ENCODE peak calls at places on chromosomes 1 and 21, in ten cellular contexts. One of them, this sample, is unnamed.

GRCh38 chr21:44916965-44917364 is 3.7 kb downstream of the ITGB2 start:
- DNase-seq in A549: no peak
- DNase-seq in Jurkat, Clone E6-1: no peak
- DNase-seq in HL-60: no peak
- DNase-seq in fibroblast of pulmonary artery: peak
- DNase-seq in lung: no peak
- DNase-seq in AG04450: no peak
- DNase-seq in GM23338: no peak
- DNase-seq in brain microvascular endothelial cell: no peak
- DNase-seq in H1: no peak
- DNase-seq in this sample: no peak

GRCh38 chr21:38057626-38058025 is 141.4 kb upstream of the KCNJ6 start:
- DNase-seq in A549: no peak
- DNase-seq in Jurkat, Clone E6-1: no peak
- DNase-seq in HL-60: no peak
- DNase-seq in fibroblast of pulmonary artery: no peak
- DNase-seq in lung: no peak
- DNase-seq in AG04450: no peak
- DNase-seq in GM23338: no peak
- DNase-seq in brain microvascular endothelial cell: no peak
- DNase-seq in H1: no peak
- DNase-seq in this sample: no peak

GRCh38 chr1:212410231-212410825 is 4.4 kb downstream of the PACC1 start:
- DNase-seq in A549: no peak
- DNase-seq in Jurkat, Clone E6-1: peak
- DNase-seq in HL-60: no peak
- DNase-seq in fibroblast of pulmonary artery: no peak
- DNase-seq in lung: no peak
- DNase-seq in AG04450: no peak
- DNase-seq in GM23338: no peak
- DNase-seq in brain microvascular endothelial cell: no peak
- DNase-seq in H1: no peak
- DNase-seq in this sample: no peak

GRCh38 chr1:94438692-94439276 is 20.6 kb downstream of the ABCD3 start:
- DNase-seq in A549: no peak
- DNase-seq in Jurkat, Clone E6-1: peak
- DNase-seq in HL-60: no peak
- DNase-seq in fibroblast of pulmonary artery: peak
- DNase-seq in lung: no peak
- DNase-seq in AG04450: no peak
- DNase-seq in GM23338: no peak
- DNase-seq in brain microvascular endothelial cell: no peak
- DNase-seq in H1: no peak
- DNase-seq in this sample: no peak

GRCh38 chr1:217977943-217978342 is 307.1 kb upstream of the RRP15 start:
- DNase-seq in A549: no peak
- DNase-seq in Jurkat, Clone E6-1: no peak
- DNase-seq in HL-60: no peak
- DNase-seq in fibroblast of pulmonary artery: no peak
- DNase-seq in lung: no peak
- DNase-seq in AG04450: no peak
- DNase-seq in GM23338: peak
- DNase-seq in brain microvascular endothelial cell: no peak
- DNase-seq in H1: no peak
- DNase-seq in this sample: no peak

GRCh38 chr1:60234761-60235160 is 161.2 kb upstream of the C1orf87 start:
- DNase-seq in A549: no peak
- DNase-seq in Jurkat, Clone E6-1: no peak
- DNase-seq in HL-60: no peak
- DNase-seq in fibroblast of pulmonary artery: no peak
- DNase-seq in lung: no peak
- DNase-seq in AG04450: no peak
- DNase-seq in GM23338: no peak
- DNase-seq in brain microvascular endothelial cell: no peak
- DNase-seq in H1: no peak
- DNase-seq in this sample: no peak

GRCh38 chr1:201643835-201644104 is 104.8 kb downstream of the NAV1 start:
- DNase-seq in A549: no peak
- DNase-seq in Jurkat, Clone E6-1: no peak
- DNase-seq in HL-60: no peak
- DNase-seq in fibroblast of pulmonary artery: no peak
- DNase-seq in lung: no peak
- DNase-seq in AG04450: no peak
- DNase-seq in GM23338: no peak
- DNase-seq in brain microvascular endothelial cell: no peak
- DNase-seq in H1: no peak
- DNase-seq in this sample: no peak

GRCh38 chr1:51671527-51672325 is 54.8 kb downstream of the OSBPL9 start:
- DNase-seq in A549: no peak
- DNase-seq in Jurkat, Clone E6-1: no peak
- DNase-seq in HL-60: no peak
- DNase-seq in fibroblast of pulmonary artery: peak
- DNase-seq in lung: no peak
- DNase-seq in AG04450: peak
- DNase-seq in GM23338: no peak
- DNase-seq in brain microvascular endothelial cell: peak
- DNase-seq in H1: no peak
- DNase-seq in this sample: no peak

GRCh38 chr1:53442297-53442696 is 16.9 kb upstream of the DMRTB1 start:
- DNase-seq in A549: no peak
- DNase-seq in Jurkat, Clone E6-1: no peak
- DNase-seq in HL-60: no peak
- DNase-seq in fibroblast of pulmonary artery: peak
- DNase-seq in lung: no peak
- DNase-seq in AG04450: no peak
- DNase-seq in GM23338: no peak
- DNase-seq in brain microvascular endothelial cell: peak
- DNase-seq in H1: no peak
- DNase-seq in this sample: no peak

GRCh38 chr1:5921671-5922070 is 70.6 kb downstream of the NPHP4 start:
- DNase-seq in A549: no peak
- DNase-seq in Jurkat, Clone E6-1: no peak
- DNase-seq in HL-60: no peak
- DNase-seq in fibroblast of pulmonary artery: no peak
- DNase-seq in lung: no peak
- DNase-seq in AG04450: no peak
- DNase-seq in GM23338: no peak
- DNase-seq in brain microvascular endothelial cell: no peak
- DNase-seq in H1: no peak
- DNase-seq in this sample: no peak

GRCh38 chr1:39957299-39958020 is 2.5 kb downstream of the MFSD2A start:
- DNase-seq in A549: no peak
- DNase-seq in Jurkat, Clone E6-1: no peak
- DNase-seq in HL-60: no peak
- DNase-seq in fibroblast of pulmonary artery: peak
- DNase-seq in lung: no peak
- DNase-seq in AG04450: no peak
- DNase-seq in GM23338: no peak
- DNase-seq in brain microvascular endothelial cell: no peak
- DNase-seq in H1: no peak
- DNase-seq in this sample: no peak

GRCh38 chr1:58324551-58324950 is 222.0 kb downstream of the OMA1 start:
- DNase-seq in A549: no peak
- DNase-seq in Jurkat, Clone E6-1: peak
- DNase-seq in HL-60: peak
- DNase-seq in fibroblast of pulmonary artery: no peak
- DNase-seq in lung: no peak
- DNase-seq in AG04450: no peak
- DNase-seq in GM23338: no peak
- DNase-seq in brain microvascular endothelial cell: no peak
- DNase-seq in H1: no peak
- DNase-seq in this sample: no peak

GRCh38 chr1:211591980-211592493 is 13.1 kb upstream of the SLC30A1 start:
- DNase-seq in A549: peak
- DNase-seq in Jurkat, Clone E6-1: no peak
- DNase-seq in HL-60: no peak
- DNase-seq in fibroblast of pulmonary artery: peak
- DNase-seq in lung: no peak
- DNase-seq in AG04450: no peak
- DNase-seq in GM23338: no peak
- DNase-seq in brain microvascular endothelial cell: peak
- DNase-seq in H1: no peak
- DNase-seq in this sample: no peak

GRCh38 chr1:156623946-156624813 is 5.0 kb downstream of the HAPLN2 start:
- DNase-seq in A549: peak
- DNase-seq in Jurkat, Clone E6-1: no peak
- DNase-seq in HL-60: no peak
- DNase-seq in fibroblast of pulmonary artery: peak
- DNase-seq in lung: no peak
- DNase-seq in AG04450: no peak
- DNase-seq in GM23338: peak
- DNase-seq in brain microvascular endothelial cell: peak
- DNase-seq in H1: no peak
- DNase-seq in this sample: no peak

GRCh38 chr1:31932491-31933316 is 5.5 kb downstream of the PTP4A2 start:
- DNase-seq in A549: no peak
- DNase-seq in Jurkat, Clone E6-1: peak
- DNase-seq in HL-60: no peak
- DNase-seq in fibroblast of pulmonary artery: no peak
- DNase-seq in lung: no peak
- DNase-seq in AG04450: no peak
- DNase-seq in GM23338: no peak
- DNase-seq in brain microvascular endothelial cell: no peak
- DNase-seq in H1: no peak
- DNase-seq in this sample: no peak
- H3K4me3 ChIP-seq in A549: no peak
- H3K4me3 ChIP-seq in Jurkat, Clone E6-1: peak
- H3K4me3 ChIP-seq in HL-60: no peak
- H3K4me3 ChIP-seq in fibroblast of pulmonary artery: peak
- H3K4me3 ChIP-seq in lung: no peak
- H3K4me3 ChIP-seq in AG04450: no peak
- H3K4me3 ChIP-seq in GM23338: no peak
- H3K4me3 ChIP-seq in brain microvascular endothelial cell: no peak
- H3K4me3 ChIP-seq in H1: no peak
- H3K4me3 ChIP-seq in this sample: no peak

GRCh38 chr1:206022766-206023165 is 929 bp downstream of the CTSE start:
- DNase-seq in A549: no peak
- DNase-seq in Jurkat, Clone E6-1: no peak
- DNase-seq in HL-60: no peak
- DNase-seq in fibroblast of pulmonary artery: no peak
- DNase-seq in lung: no peak
- DNase-seq in AG04450: no peak
- DNase-seq in GM23338: no peak
- DNase-seq in brain microvascular endothelial cell: no peak
- DNase-seq in H1: no peak
- DNase-seq in this sample: no peak
- H3K4me3 ChIP-seq in A549: no peak
- H3K4me3 ChIP-seq in Jurkat, Clone E6-1: no peak
- H3K4me3 ChIP-seq in HL-60: no peak
- H3K4me3 ChIP-seq in fibroblast of pulmonary artery: no peak
- H3K4me3 ChIP-seq in lung: no peak
- H3K4me3 ChIP-seq in AG04450: no peak
- H3K4me3 ChIP-seq in GM23338: no peak
- H3K4me3 ChIP-seq in brain microvascular endothelial cell: no peak
- H3K4me3 ChIP-seq in H1: no peak
- H3K4me3 ChIP-seq in this sample: no peak

GRCh38 chr1:2592672-2593071 is 6.1 kb downstream of the PRXL2B start:
- DNase-seq in A549: no peak
- DNase-seq in Jurkat, Clone E6-1: no peak
- DNase-seq in HL-60: no peak
- DNase-seq in fibroblast of pulmonary artery: no peak
- DNase-seq in lung: no peak
- DNase-seq in AG04450: no peak
- DNase-seq in GM23338: no peak
- DNase-seq in brain microvascular endothelial cell: no peak
- DNase-seq in H1: no peak
- DNase-seq in this sample: peak

GRCh38 chr1:2593251-2593878 is 6.8 kb downstream of the PRXL2B start:
- DNase-seq in A549: no peak
- DNase-seq in Jurkat, Clone E6-1: no peak
- DNase-seq in HL-60: no peak
- DNase-seq in fibroblast of pulmonary artery: no peak
- DNase-seq in lung: no peak
- DNase-seq in AG04450: no peak
- DNase-seq in GM23338: no peak
- DNase-seq in brain microvascular endothelial cell: no peak
- DNase-seq in H1: no peak
- DNase-seq in this sample: no peak

GRCh38 chr1:2594641-2595131 is 8.1 kb downstream of the PRXL2B start:
- DNase-seq in A549: no peak
- DNase-seq in Jurkat, Clone E6-1: no peak
- DNase-seq in HL-60: no peak
- DNase-seq in fibroblast of pulmonary artery: no peak
- DNase-seq in lung: no peak
- DNase-seq in AG04450: no peak
- DNase-seq in GM23338: no peak
- DNase-seq in brain microvascular endothelial cell: no peak
- DNase-seq in H1: no peak
- DNase-seq in this sample: no peak

GRCh38 chr1:2595261-2595811 is 8.8 kb downstream of the PRXL2B start:
- DNase-seq in A549: no peak
- DNase-seq in Jurkat, Clone E6-1: no peak
- DNase-seq in HL-60: no peak
- DNase-seq in fibroblast of pulmonary artery: no peak
- DNase-seq in lung: no peak
- DNase-seq in AG04450: no peak
- DNase-seq in GM23338: no peak
- DNase-seq in brain microvascular endothelial cell: no peak
- DNase-seq in H1: no peak
- DNase-seq in this sample: no peak

GRCh38 chr1:2594001-2594640 is 7.5 kb downstream of the PRXL2B start:
- DNase-seq in A549: no peak
- DNase-seq in Jurkat, Clone E6-1: no peak
- DNase-seq in HL-60: no peak
- DNase-seq in fibroblast of pulmonary artery: peak
- DNase-seq in lung: peak
- DNase-seq in AG04450: no peak
- DNase-seq in GM23338: no peak
- DNase-seq in brain microvascular endothelial cell: no peak
- DNase-seq in H1: no peak
- DNase-seq in this sample: no peak
- H3K4me3 ChIP-seq in A549: no peak
- H3K4me3 ChIP-seq in Jurkat, Clone E6-1: no peak
- H3K4me3 ChIP-seq in HL-60: no peak
- H3K4me3 ChIP-seq in fibroblast of pulmonary artery: peak
- H3K4me3 ChIP-seq in lung: no peak
- H3K4me3 ChIP-seq in AG04450: no peak
- H3K4me3 ChIP-seq in GM23338: no peak
- H3K4me3 ChIP-seq in brain microvascular endothelial cell: peak
- H3K4me3 ChIP-seq in H1: no peak
- H3K4me3 ChIP-seq in this sample: no peak

GRCh38 chr21:46604975-46605758 is at the start of gene S100B:
- DNase-seq in A549: no peak
- DNase-seq in Jurkat, Clone E6-1: peak
- DNase-seq in HL-60: peak
- DNase-seq in fibroblast of pulmonary artery: no peak
- DNase-seq in lung: no peak
- DNase-seq in AG04450: no peak
- DNase-seq in GM23338: peak
- DNase-seq in brain microvascular endothelial cell: no peak
- DNase-seq in H1: no peak
- DNase-seq in this sample: no peak
- H3K4me3 ChIP-seq in A549: no peak
- H3K4me3 ChIP-seq in Jurkat, Clone E6-1: no peak
- H3K4me3 ChIP-seq in HL-60: no peak
- H3K4me3 ChIP-seq in fibroblast of pulmonary artery: no peak
- H3K4me3 ChIP-seq in lung: no peak
- H3K4me3 ChIP-seq in AG04450: no peak
- H3K4me3 ChIP-seq in GM23338: no peak
- H3K4me3 ChIP-seq in brain microvascular endothelial cell: no peak
- H3K4me3 ChIP-seq in H1: no peak
- H3K4me3 ChIP-seq in this sample: no peak

This sample was measured in prostate gland.